ENCODE peak calls at places on chromosome 9, in nine cellular contexts. R, W, K, Q, G, Y, B, A and P are unnamed samples. For H3K27me3 and H3K4me1, the result is how much of the 10 kb centered on the place peaks cover.

GRCh38 chr9:114782586-114782985 is 23.3 kb downstream of the TNFSF15 start:
- DNase-seq in R (no peak), W (no peak), Q (no peak), B (no peak), A (no peak), G (no peak), K (no peak), Y (no peak), P (no peak)

GRCh38 chr9:129602598-129603415 is 18.1 kb downstream of the C9orf50 start:
- DNase-seq in Y (no peak), R (no peak), B (no peak), K (no peak), W (no peak), Q (no peak), G (no peak), A (no peak), P (no peak)

GRCh38 chr9:3330792-3331420 is 194.9 kb downstream of the RFX3 start:
- DNase-seq in B (no peak), W (no peak), G (no peak), K (no peak), Q (no peak), A (no peak), R (no peak), Y (no peak), P (no peak)

GRCh38 chr9:2568689-2569088 is 52.9 kb upstream of the VLDLR start:
- DNase-seq in R (no peak), B (no peak), G (no peak), Y (no peak), K (no peak), A (no peak), W (no peak), Q (no peak), P (peak)

GRCh38 chr9:82466616-82467251 is 478.2 kb downstream of the SPATA31D1 start:
- DNase-seq in B (no peak), A (no peak), Q (no peak), G (no peak), R (no peak), W (no peak), K (no peak), Y (no peak), P (no peak)

GRCh38 chr9:109629615-109630014 is 131.5 kb upstream of the PTPN3 start:
- DNase-seq in G (no peak), W (no peak), Q (no peak), Y (no peak), K (no peak), B (no peak), R (no peak), A (no peak), P (no peak)

GRCh38 chr9:134515026-134515821 is 126.4 kb upstream of the COL5A1 start:
- DNase-seq in Y (no peak), W (no peak), B (no peak), Q (no peak), R (peak), A (no peak), G (peak), K (no peak), P (no peak)

GRCh38 chr9:77022783-77023440 is 3.5 kb downstream of the FOXB2 start:
- DNase-seq in K (no peak), W (no peak), Q (no peak), B (no peak), Y (no peak), R (no peak), A (no peak), G (no peak), P (no peak)

GRCh38 chr9:71984388-71985069 is 73.1 kb downstream of the C9orf85 start:
- DNase-seq in K (no peak), G (no peak), R (no peak), B (no peak), Q (peak), W (no peak), Y (no peak), A (no peak), P (peak)

GRCh38 chr9:128043467-128043868 is 23.7 kb downstream of the NAIF1 start:
- DNase-seq in W (no peak), A (no peak), R (no peak), B (no peak), K (no peak), Y (no peak), G (no peak), Q (no peak), P (no peak)

GRCh38 chr9:8845808-8846207 is 1046.2 kb upstream of the DMAC1 start:
- DNase-seq in W (no peak), K (no peak), A (no peak), Q (no peak), B (no peak), G (no peak), Y (no peak), R (no peak), P (no peak)

GRCh38 chr9:108710424-108710823 is 145.4 kb downstream of the ACTL7B start:
- DNase-seq in K (no peak), W (no peak), B (no peak), G (no peak), Y (no peak), R (peak), Q (no peak), A (no peak), P (no peak)

GRCh38 chr9:12930906-12931305 is 156.1 kb downstream of the LURAP1L start:
- DNase-seq in G (no peak), B (no peak), A (no peak), R (no peak), Y (no peak), W (no peak), Q (no peak), K (no peak), P (no peak)

GRCh38 chr9:84189901-84190300 is 150.7 kb downstream of the SLC28A3 start:
- DNase-seq in R (no peak), K (no peak), W (no peak), Q (no peak), A (no peak), G (peak), B (no peak), Y (no peak), P (no peak)

GRCh38 chr9:128124873-128125574 is 2.5 kb downstream of the PTGES2 start:
- DNase-seq in Y (no peak), A (peak), W (no peak), B (no peak), G (peak), Q (peak), R (no peak), K (no peak), P (peak)

GRCh38 chr9:89666950-89667349 is 62.1 kb downstream of the GADD45G start:
- DNase-seq in B (no peak), G (no peak), Q (no peak), R (no peak), K (no peak), A (no peak), W (no peak), Y (no peak), P (no peak)

GRCh38 chr9:124291801-124292396 is 34.1 kb downstream of the NEK6 start:
- DNase-seq in Q (peak), R (no peak), Y (no peak), K (no peak), G (no peak), W (peak), B (no peak), A (peak), P (no peak)

GRCh38 chr9:2319421-2319820 is 302.2 kb upstream of the VLDLR start:
- DNase-seq in K (no peak), Y (no peak), R (no peak), Q (no peak), G (no peak), B (no peak), W (no peak), A (no peak), P (no peak)

GRCh38 chr9:93288341-93288740 is 104.4 kb downstream of the WNK2 start:
- DNase-seq in G (peak), Y (peak), R (no peak), B (no peak), A (peak), K (no peak), W (no peak), Q (no peak), P (peak)

GRCh38 chr9:101307041-101307440 is 77.8 kb downstream of the BAAT start:
- DNase-seq in A (no peak), K (no peak), Q (no peak), B (no peak), Y (no peak), G (no peak), R (no peak), W (no peak), P (no peak)

GRCh38 chr9:76572205-76572550 is 113.2 kb downstream of the GCNT1 start:
- DNase-seq in R (no peak), W (no peak), Y (no peak), G (no peak), B (no peak), Q (no peak), A (no peak), K (no peak), P (no peak)

DNA sequence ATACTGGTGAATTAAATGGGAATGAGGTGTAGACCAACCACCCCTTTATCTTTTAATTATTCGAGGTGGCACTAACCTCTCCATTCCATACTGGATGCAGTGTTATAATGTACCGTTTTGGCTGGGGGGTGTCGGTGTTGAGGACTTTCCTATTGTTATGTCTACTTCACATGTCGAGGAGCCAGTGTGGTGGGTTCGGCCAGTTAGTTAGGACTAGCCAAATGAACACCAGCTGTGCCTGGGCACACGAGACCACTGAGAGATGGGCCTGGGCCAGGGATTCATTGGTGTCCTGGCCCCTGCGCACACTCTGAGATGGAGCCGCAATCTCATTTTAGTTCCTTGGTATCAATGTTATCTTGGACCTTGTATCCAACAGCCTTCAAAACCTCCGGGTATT is 186.2 kb downstream of the CACNA1B start:
- DNase-seq in A (peak), Q (no peak), W (peak), B (no peak), R (peak), Y (no peak), G (no peak), K (no peak), P (no peak)
- H3K27me3 ChIP-seq in A (under half), Q (under half), W (under half), B (under half), R (under half), Y (under half), G (under half), K (under half), P (under half)

GRCh38 chr9:117160254-117160653 is 254.6 kb downstream of the ASTN2 start:
- DNase-seq in B (no peak), Y (no peak), Q (no peak), R (no peak), W (no peak), K (no peak), A (no peak), G (no peak), P (no peak)

GRCh38 chr9:117153021-117153420 is 261.8 kb downstream of the ASTN2 start:
- DNase-seq in G (no peak), A (no peak), R (no peak), Q (no peak), Y (no peak), B (no peak), W (no peak), K (no peak), P (no peak)

GRCh38 chr9:117156771-117157535 is 257.9 kb downstream of the ASTN2 start:
- DNase-seq in W (no peak), Q (no peak), B (no peak), R (no peak), K (no peak), A (no peak), Y (no peak), G (no peak), P (no peak)

DNA sequence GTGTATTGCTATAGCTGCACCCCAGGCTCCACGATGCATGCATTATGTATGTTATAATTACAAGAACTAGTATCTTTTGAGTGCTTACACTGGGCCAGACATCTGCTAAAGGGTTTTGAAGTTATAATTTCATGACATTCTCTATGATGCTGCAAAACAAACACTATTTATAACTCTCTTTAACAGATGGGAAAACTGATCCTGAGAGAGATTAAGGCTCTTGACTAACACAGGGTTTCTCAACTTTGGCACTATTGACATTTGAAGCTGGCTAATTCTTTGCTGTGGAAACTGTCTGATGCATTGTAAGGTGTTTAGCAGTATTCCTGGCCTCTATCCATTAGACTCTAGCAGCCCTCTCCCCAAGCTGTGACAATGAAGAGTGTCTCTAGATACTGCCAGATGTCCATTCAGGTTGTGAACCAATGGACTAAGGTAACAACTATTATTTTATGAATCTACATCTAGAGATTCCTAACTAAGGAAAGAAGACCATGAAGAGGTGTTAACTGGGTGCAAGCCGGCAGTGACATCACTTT is 258.6 kb downstream of the ASTN2 start:
- DNase-seq in B (no peak), A (no peak), Q (no peak), K (no peak), Y (no peak), G (no peak), R (no peak), W (no peak), P (no peak)
- H3K4me1 ChIP-seq in B (under half), A (under half), Q (under half), K (under half), Y (under half), G (under half), R (under half), W (under half), P (under half)

DNA sequence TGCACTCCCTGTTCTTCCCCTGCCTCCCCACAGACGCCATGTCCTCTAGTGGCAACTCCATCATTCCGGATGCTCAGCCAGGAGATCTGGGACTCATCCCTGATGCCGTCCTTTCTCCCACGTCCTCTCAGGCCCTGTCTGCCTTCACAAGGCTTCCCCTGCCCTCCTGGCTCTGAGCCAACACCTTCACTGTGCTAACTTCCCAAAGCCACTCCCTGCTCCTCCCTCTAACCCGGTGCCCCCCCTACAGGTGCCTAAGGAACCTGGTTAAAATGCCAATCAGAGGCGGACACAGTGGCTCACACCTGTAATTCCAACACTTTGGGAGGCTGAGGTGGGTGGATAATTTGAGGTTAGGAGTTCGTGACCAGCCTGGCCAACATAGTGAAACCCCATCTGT is 67.6 kb downstream of the LMX1B start:
- DNase-seq in Y (no peak), G (no peak), Q (no peak), B (no peak), R (no peak), W (no peak), K (no peak), A (no peak), P (no peak)
- H3K27me3 ChIP-seq in Y (under half), G (half or more), Q (under half), B (under half), R (under half), W (under half), K (under half), A (under half), P (half or more)

DNA sequence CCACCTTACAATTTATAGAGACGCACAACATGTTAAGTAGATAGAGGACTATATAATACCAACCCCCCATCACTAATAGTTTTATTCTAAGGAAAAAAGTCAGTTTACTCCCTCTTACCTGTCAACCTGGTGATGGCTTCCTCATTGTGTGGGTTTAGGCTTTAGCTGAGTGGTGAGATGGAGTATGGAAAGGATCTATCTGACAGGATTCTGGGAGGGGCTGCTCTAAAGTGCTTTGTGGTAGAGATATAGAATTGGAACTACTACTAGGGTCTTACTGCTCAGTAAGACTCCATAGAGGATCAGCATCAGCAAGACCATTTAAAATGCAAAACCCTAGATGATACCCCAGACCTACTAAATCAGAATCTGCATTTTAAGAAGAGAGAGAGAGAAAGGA is 82.1 kb upstream of the IFNE start:
- DNase-seq in K (no peak), B (no peak), R (no peak), W (no peak), G (no peak), Q (no peak), Y (no peak), A (no peak), P (no peak)
- H3K4me1 ChIP-seq in K (under half), B (under half), R (under half), W (under half), G (under half), Q (under half), Y (under half), A (under half), P (under half)

DNA sequence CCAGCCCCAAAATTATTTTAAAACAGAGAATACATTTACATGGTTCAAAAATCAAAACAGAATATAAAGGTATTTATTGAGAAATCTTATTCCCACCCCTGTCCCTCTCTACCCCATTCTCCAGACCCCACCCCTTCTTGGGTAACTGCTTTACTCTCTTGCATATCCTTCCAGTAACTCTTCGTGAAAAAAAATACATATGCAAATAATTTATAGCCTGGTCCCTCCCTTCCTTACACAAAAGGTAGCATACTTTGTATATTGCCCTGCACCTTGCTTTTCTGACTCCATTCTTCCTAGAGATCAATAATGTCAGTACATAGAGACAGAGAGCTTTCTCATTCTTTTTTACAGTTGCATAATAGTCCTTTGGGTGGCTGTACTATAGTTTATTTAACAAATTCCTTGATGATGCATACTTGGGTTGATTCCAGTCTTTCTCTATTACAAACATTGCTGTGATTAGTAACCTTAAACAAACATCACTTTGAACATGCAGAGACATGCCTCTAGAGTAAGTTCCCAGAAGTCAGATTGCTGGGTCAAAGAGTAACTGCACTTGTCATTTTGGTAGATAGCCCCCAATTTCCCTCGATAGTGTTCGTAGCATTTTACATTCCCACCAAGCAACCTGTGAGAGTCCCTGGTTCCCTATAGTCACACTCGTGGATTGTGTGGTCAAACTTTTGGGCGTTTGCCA is 47.9 kb downstream of the STOM start:
- DNase-seq in Y (peak), W (no peak), G (no peak), Q (no peak), R (no peak), A (no peak), K (no peak), B (no peak), P (no peak)
- H3K27me3 ChIP-seq in Y (under half), W (under half), G (under half), Q (under half), R (under half), A (under half), K (under half), B (under half), P (under half)